ENCODE peak calls at places on chromosomes 6 and 20, in seven cellular contexts. V, M, F, E, S, Z and J are unnamed samples.

GRCh38 chr6:108543165-108543940 is 17.4 kb upstream of the FOXO3 start:
- DNase-seq in Z (no peak), S (no peak), F (no peak), M (no peak), E (no peak), V (no peak), J (no peak)

GRCh38 chr6:155141002-155141401 is 122.8 kb upstream of the CLDN20 start:
- DNase-seq in Z (no peak), M (no peak), F (no peak), S (no peak), V (no peak), E (no peak), J (no peak)

GRCh38 chr6:10416516-10416862 is 1.6 kb upstream of the TFAP2A start:
- DNase-seq in V (no peak), S (no peak), F (no peak), M (no peak), E (no peak), Z (no peak), J (no peak)

GRCh38 chr20:50870572-50871161 is 60.6 kb downstream of the ADNP start:
- DNase-seq in Z (no peak), E (no peak), F (no peak), S (no peak), M (no peak), V (no peak), J (peak)

GRCh38 chr6:158481612-158482473 is 78.0 kb upstream of the TMEM181 start:
- DNase-seq in V (peak), E (peak), S (no peak), M (no peak), Z (no peak), F (no peak), J (no peak)

GRCh38 chr6:158121335-158121734 is 46.7 kb downstream of the SERAC1 start:
- DNase-seq in S (no peak), Z (no peak), M (no peak), F (no peak), V (no peak), E (no peak), J (no peak)

GRCh38 chr6:146358341-146359046 is 185.1 kb upstream of the RAB32 start:
- DNase-seq in S (no peak), F (no peak), E (peak), M (no peak), V (peak), Z (no peak), J (no peak)

GRCh38 chr6:30555428-30556005 is 772 bp downstream of the GNL1 start:
- DNase-seq in Z (peak), S (peak), E (peak), F (no peak), M (peak), V (peak), J (peak)

GRCh38 chr6:58073263-58073662 is 755.8 kb downstream of the PRIM2 start:
- DNase-seq in Z (no peak), E (no peak), M (no peak), F (no peak), S (no peak), V (no peak), J (no peak)

GRCh38 chr6:85911067-85911466 is 268.4 kb upstream of the SYNCRIP start:
- DNase-seq in M (no peak), S (no peak), V (no peak), F (no peak), Z (no peak), E (no peak), J (no peak)

GRCh38 chr6:123074616-123075015 is 78.6 kb downstream of the CLVS2 start:
- DNase-seq in V (no peak), S (no peak), F (no peak), Z (no peak), M (no peak), E (no peak), J (no peak)

GRCh38 chr6:96433950-96434349 is 87.7 kb upstream of the UFL1 start:
- DNase-seq in S (no peak), Z (no peak), M (no peak), V (no peak), F (no peak), E (no peak), J (no peak)

GRCh38 chr20:60804918-60805631 is 447.0 kb upstream of the CDH4 start:
- DNase-seq in S (no peak), E (no peak), M (no peak), V (no peak), Z (no peak), F (no peak), J (no peak)

GRCh38 chr20:19338960-19339359 is 126.5 kb downstream of the SLC24A3 start:
- DNase-seq in M (no peak), Z (no peak), V (no peak), F (no peak), E (no peak), S (no peak), J (no peak)

GRCh38 chr6:41638002-41638800 is at the start of gene MDFI:
- DNase-seq in V (no peak), F (no peak), E (no peak), Z (no peak), S (no peak), M (peak), J (peak)

GRCh38 chr20:64261138-64261537 is 5.6 kb downstream of the PCMTD2 start:
- DNase-seq in Z (no peak), E (peak), F (no peak), S (no peak), V (peak), M (no peak), J (no peak)

GRCh38 chr20:60055740-60056139 is 97.5 kb downstream of the CDH26 start:
- DNase-seq in Z (no peak), V (no peak), M (peak), S (peak), E (peak), F (no peak), J (no peak)

GRCh38 chr20:43715511-43715910 is 11.3 kb downstream of the GTSF1L start:
- DNase-seq in M (no peak), S (no peak), Z (no peak), V (no peak), F (no peak), E (no peak), J (no peak)

GRCh38 chr6:79440590-79440989 is 96.6 kb downstream of the LCA5 start:
- DNase-seq in E (no peak), Z (no peak), F (no peak), M (no peak), S (no peak), V (no peak), J (no peak)

GRCh38 chr20:44809380-44810060 is 826 bp downstream of the RIMS4 start:
- DNase-seq in M (no peak), E (no peak), F (no peak), S (no peak), Z (no peak), V (no peak), J (no peak)

GRCh38 chr6:37433657-37434271 is 743 bp downstream of the CMTR1 start:
- DNase-seq in V (peak), F (no peak), S (no peak), E (peak), M (peak), Z (peak), J (no peak)

GRCh38 chr6:108957221-108957620 is 109.0 kb downstream of the ARMC2 start:
- DNase-seq in Z (no peak), E (no peak), M (no peak), V (no peak), S (no peak), F (no peak), J (no peak)

GRCh38 chr6:128505603-128506002 is 14.8 kb downstream of the PTPRK start:
- DNase-seq in S (no peak), F (no peak), E (no peak), V (no peak), Z (no peak), M (no peak), J (no peak)

GRCh38 chr6:118551063-118551672 is 3.1 kb downstream of the PLN start:
- DNase-seq in V (peak), Z (peak), E (peak), F (no peak), S (no peak), M (no peak), J (no peak)

GRCh38 chr20:48131581-48131980 is 346.3 kb upstream of the SULF2 start:
- DNase-seq in S (no peak), Z (no peak), M (no peak), F (no peak), E (no peak), V (peak), J (no peak)

GRCh38 chr6:132832891-132833290 is 18.5 kb downstream of the RPS12 start:
- DNase-seq in M (no peak), Z (no peak), F (no peak), S (no peak), E (no peak), V (no peak), J (no peak)

GRCh38 chr6:39560915-39561314 is 164.3 kb downstream of the KIF6 start:
- DNase-seq in S (no peak), Z (no peak), E (no peak), M (no peak), V (no peak), F (no peak), J (no peak)

GRCh38 chr6:16481680-16482079 is 243.3 kb downstream of the GMPR start:
- DNase-seq in V (no peak), Z (no peak), E (no peak), F (peak), S (no peak), M (no peak), J (no peak)

DNA sequence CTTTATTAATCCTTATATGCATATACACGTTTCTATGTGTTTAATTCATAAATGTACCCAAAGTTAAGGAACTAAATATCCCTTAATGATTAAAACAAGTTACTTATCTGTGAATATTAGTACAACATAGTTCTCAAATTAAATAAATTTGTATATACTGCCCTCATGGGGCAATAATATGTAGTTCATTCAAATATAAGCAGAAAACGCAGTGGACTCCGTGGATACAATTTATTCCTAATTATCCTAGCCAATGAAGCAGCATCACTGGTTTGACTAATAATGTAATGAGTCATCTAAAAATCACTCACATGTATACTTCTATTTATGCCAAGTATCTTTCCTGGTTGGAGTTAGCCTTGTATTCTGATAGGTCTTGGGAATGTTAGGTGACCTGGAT is 111.6 kb downstream of the TBC1D32 start:
- DNase-seq in E (peak), V (peak), F (no peak), M (no peak), S (no peak), Z (no peak), J (no peak)
- TF ChIP-seq CTCF in E (no peak), V (peak), F (no peak), M (no peak), S (no peak), Z (no peak), J (peak)

GRCh38 chr6:35292494-35292893 is 5.1 kb upstream of the DEF6 start:
- DNase-seq in M (no peak), S (no peak), V (no peak), Z (no peak), E (no peak), F (no peak), J (no peak)
- TF ChIP-seq CTCF in M (no peak), S (no peak), V (no peak), Z (no peak), E (no peak), F (no peak), J (no peak)

GRCh38 chr6:27754408-27754782 is 157.8 kb downstream of the OR2B2 start:
- DNase-seq in Z (no peak), V (no peak), F (no peak), S (no peak), M (no peak), E (no peak), J (no peak)

GRCh38 chr6:27757307-27757706 is 154.9 kb downstream of the OR2B2 start:
- DNase-seq in Z (peak), F (no peak), M (peak), E (no peak), S (peak), V (peak), J (peak)

GRCh38 chr6:27752038-27752885 is 159.9 kb downstream of the OR2B2 start:
- DNase-seq in S (peak), M (peak), E (peak), V (peak), Z (peak), F (no peak), J (peak)

GRCh38 chr6:27755768-27756167 is 156.4 kb downstream of the OR2B2 start:
- DNase-seq in F (no peak), S (no peak), Z (no peak), V (no peak), E (no peak), M (no peak), J (no peak)

GRCh38 chr6:27753668-27754407 is 158.4 kb downstream of the OR2B2 start:
- DNase-seq in M (peak), Z (peak), S (peak), E (peak), F (peak), V (peak), J (peak)
- TF ChIP-seq CTCF in M (no peak), Z (peak), S (no peak), E (peak), F (no peak), V (peak), J (peak)

GRCh38 chr20:62143976-62144825 is 632 bp downstream of the SS18L1 start:
- DNase-seq in E (peak), M (peak), S (peak), F (no peak), V (peak), Z (peak), J (no peak)
- TF ChIP-seq CTCF in E (no peak), M (no peak), S (no peak), F (no peak), V (no peak), Z (no peak), J (no peak)

GRCh38 chr20:2749951-2750342 is 50.5 kb downstream of the CPXM1 start:
- DNase-seq in Z (no peak), V (no peak), M (no peak), F (no peak), S (peak), E (no peak), J (no peak)

GRCh38 chr20:2749343-2749950 is 51.0 kb downstream of the CPXM1 start:
- DNase-seq in F (no peak), S (no peak), Z (no peak), M (no peak), E (no peak), V (no peak), J (no peak)

GRCh38 chr20:2747676-2748235 is 52.7 kb downstream of the CPXM1 start:
- DNase-seq in E (no peak), F (no peak), Z (no peak), M (no peak), V (no peak), S (no peak), J (no peak)

GRCh38 chr20:2750343-2751251 is 49.8 kb downstream of the CPXM1 start:
- DNase-seq in F (no peak), E (peak), V (peak), M (peak), Z (no peak), S (peak), J (no peak)

GRCh38 chr20:2748551-2749342 is 51.7 kb downstream of the CPXM1 start:
- DNase-seq in E (no peak), V (no peak), M (no peak), Z (no peak), S (no peak), F (no peak), J (no peak)
- TF ChIP-seq CTCF in E (no peak), V (no peak), M (no peak), Z (no peak), S (no peak), F (no peak), J (no peak)

DNA sequence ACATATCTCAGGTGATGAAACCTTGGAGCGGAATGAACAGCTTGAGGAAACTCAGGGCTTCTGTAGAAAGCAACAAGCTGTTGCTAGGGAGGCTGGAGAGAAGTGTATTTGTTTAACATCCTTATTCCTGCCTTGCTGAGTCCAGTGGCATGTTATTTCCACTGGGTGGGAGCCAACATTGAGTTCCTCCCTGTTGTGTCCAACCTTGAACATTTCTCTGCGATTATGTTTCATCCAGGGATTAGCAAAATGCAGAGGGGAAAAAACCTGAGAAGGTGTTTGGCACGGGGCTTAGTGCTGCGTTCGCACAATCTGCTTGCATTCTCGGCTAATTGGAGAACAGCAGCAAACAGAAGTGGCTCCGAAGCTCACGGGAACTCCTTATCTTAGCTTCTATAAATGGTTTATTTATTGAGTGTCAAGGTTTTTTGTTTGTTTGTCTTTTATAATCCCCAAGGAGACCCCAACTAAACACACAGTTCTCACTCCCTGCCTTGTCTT is 412.7 kb downstream of the CDC5L start:
- DNase-seq in F (no peak), Z (no peak), E (peak), M (no peak), V (peak), S (peak), J (no peak)
- TF ChIP-seq CTCF in F (no peak), Z (no peak), E (peak), M (no peak), V (peak), S (no peak), J (no peak)